ENCODE peak calls at places on chromosome 2, in ten cellular contexts. I, G, T, V, D, C, R, L, Y and W are unnamed samples.

GRCh38 chr2:240811346-240812300 is 8.4 kb downstream of the KIF1A start:
- DNase-seq in C (peak; percentile 71), R (no peak), Y (no peak), T (no peak), L (no peak), V (no peak), G (no peak), I (no peak), D (no peak), W (peak; percentile 61)

GRCh38 chr2:219870023-219870422 is 242.6 kb downstream of the SLC4A3 start:
- DNase-seq in T (no peak), L (no peak), G (no peak), Y (no peak), I (no peak), C (no peak), D (no peak), R (no peak), V (no peak), W (no peak)

GRCh38 chr2:74562126-74562775 is 7.7 kb downstream of the DOK1 start:
- DNase-seq in I (no peak), V (no peak), L (no peak), G (no peak), D (no peak), R (no peak), C (no peak), T (no peak), Y (no peak), W (no peak)

GRCh38 chr2:138023298-138023697 is 59.0 kb downstream of the HNMT start:
- DNase-seq in I (no peak), Y (no peak), D (no peak), R (no peak), T (no peak), C (no peak), G (no peak), V (no peak), L (no peak), W (no peak)

GRCh38 chr2:171434671-171434980 is 600 bp downstream of the DCAF17 start:
- DNase-seq in Y (no peak), L (no peak), T (no peak), D (no peak), G (no peak), C (no peak), R (peak; percentile 77), V (no peak), I (no peak), W (no peak)

GRCh38 chr2:169276045-169276444 is 86.3 kb downstream of the LRP2 start:
- DNase-seq in I (no peak), R (peak; percentile 84), T (no peak), D (peak; percentile 6), C (no peak), V (no peak), G (no peak), Y (no peak), L (no peak), W (no peak)

GRCh38 chr2:34266908-34267697 is 668.0 kb upstream of the FAM98A start:
- DNase-seq in C (no peak), Y (no peak), T (no peak), I (no peak), R (no peak), V (no peak), L (no peak), G (no peak), D (no peak), W (no peak)

GRCh38 chr2:157302492-157303099 is 23.0 kb downstream of the ERMN start:
- DNase-seq in L (peak; percentile 2), G (peak; percentile 37), I (no peak), R (peak; percentile 92), V (peak; percentile 42), Y (no peak), T (peak; percentile 9), D (peak; percentile 84), C (no peak), W (no peak)